ENCODE peak calls at places on chromosomes 11 and 22, in five cellular contexts. V is SW 1271; M is activated naive CD4-positive, alpha-beta T cell treated with Interleukin-2 at 50 U/mL for 16 hours; C is amniotic stem cell; B is substantia nigra. E is an unnamed sample.

GRCh38 chr22:29377979-29378378 is 10.4 kb downstream of the AP1B1 start:
- DNase-seq in V (no peak), M (no peak), C (no peak), B (no peak), E (no peak)

GRCh38 chr11:126163074-126163700 is 48.3 kb downstream of the RPUSD4 start:
- DNase-seq in V (no peak), M (no peak), C (peak), B (no peak), E (peak)

GRCh38 chr22:29541845-29542244 is 11.7 kb downstream of the THOC5 start:
- DNase-seq in V (no peak), M (no peak), C (no peak), B (no peak), E (peak)

GRCh38 chr11:32374261-32374711 is 61.1 kb downstream of the WT1 start:
- DNase-seq in V (no peak), M (peak), C (no peak), B (no peak), E (no peak)

GRCh38 chr22:30754971-30755759 is 60.5 kb downstream of the OSBP2 start:
- DNase-seq in V (peak), M (peak), C (peak), B (no peak), E (peak)

GRCh38 chr11:67272327-67273259 is 6.3 kb downstream of the GRK2 start:
- DNase-seq in V (no peak), M (peak), C (no peak), B (no peak), E (no peak)

GRCh38 chr22:36332623-36333331 is 55.0 kb downstream of the MYH9 start:
- DNase-seq in V (peak), M (peak), C (no peak), B (no peak), E (no peak)

GRCh38 chr11:111378773-111379499 is at the start of gene POU2AF1:
- DNase-seq in V (no peak), M (peak), C (peak), B (no peak), E (no peak)

GRCh38 chr22:47727656-47728055 is 965.2 kb downstream of the TBC1D22A start:
- DNase-seq in V (no peak), M (no peak), C (no peak), B (no peak), E (no peak)

GRCh38 chr22:45072322-45072903 is 62.6 kb upstream of the PHF21B start:
- DNase-seq in V (peak), M (no peak), C (peak), B (no peak), E (no peak)

GRCh38 chr11:115623021-115623451 is 118.8 kb upstream of the CADM1 start:
- DNase-seq in V (peak), M (no peak), C (peak), B (no peak), E (no peak)

GRCh38 chr11:30107899-30108298 is 91.1 kb upstream of the KCNA4 start:
- DNase-seq in V (no peak), M (no peak), C (peak), B (no peak), E (peak)

GRCh38 chr22:30637701-30638114 is 2.1 kb downstream of the SLC35E4 start:
- DNase-seq in V (no peak), M (no peak), C (no peak), B (no peak), E (no peak)

GRCh38 chr22:41830174-41830573 is 2.7 kb upstream of the SREBF2 start:
- DNase-seq in V (no peak), M (no peak), C (no peak), B (no peak), E (no peak)

GRCh38 chr11:19240420-19241259 is at the start of gene E2F8:
- DNase-seq in V (peak), M (peak), C (peak), B (peak), E (peak)

GRCh38 chr11:41947392-41947791 is 487.9 kb upstream of the LRRC4C start:
- DNase-seq in V (no peak), M (no peak), C (no peak), B (no peak), E (no peak)

GRCh38 chr22:32204211-32204855 is 540 bp downstream of the RFPL2 start:
- DNase-seq in V (no peak), M (peak), C (no peak), B (no peak), E (no peak)

GRCh38 chr11:117900144-117900651 is 23.7 kb upstream of the FXYD6 start:
- DNase-seq in V (no peak), M (no peak), C (no peak), B (no peak), E (no peak)

GRCh38 chr11:44905131-44905866 is 45.4 kb downstream of the TP53I11 start:
- DNase-seq in V (no peak), M (no peak), C (no peak), B (no peak), E (no peak)

GRCh38 chr11:129333873-129334272 is 41.8 kb upstream of the BARX2 start:
- DNase-seq in V (no peak), M (no peak), C (no peak), B (no peak), E (no peak)

GRCh38 chr11:18115360-18116127 is 9.7 kb upstream of the SAAL1 start:
- DNase-seq in V (peak), M (peak), C (no peak), B (peak), E (peak)

GRCh38 chr22:33922268-33922667 is 2.0 kb upstream of the LARGE1 start:
- DNase-seq in V (no peak), M (peak), C (no peak), B (no peak), E (peak)

GRCh38 chr11:102010776-102011500 is 36.3 kb upstream of the CFAP300 start:
- DNase-seq in V (peak), M (no peak), C (peak), B (no peak), E (no peak)

GRCh38 chr22:30092686-30093085 is 12.4 kb downstream of the HORMAD2 start:
- DNase-seq in V (no peak), M (no peak), C (no peak), B (no peak), E (no peak)

GRCh38 chr22:39592104-39593060 is 21.8 kb downstream of the CACNA1I start:
- DNase-seq in V (no peak), M (no peak), C (peak), B (no peak), E (peak)

GRCh38 chr11:116310215-116310614 is 462.6 kb downstream of the BUD13 start:
- DNase-seq in V (no peak), M (no peak), C (no peak), B (no peak), E (no peak)

GRCh38 chr11:67268036-67268683 is 1.9 kb downstream of the GRK2 start:
- DNase-seq in V (no peak), M (peak), C (no peak), B (no peak), E (no peak)